ENCODE peak calls at places on chromosomes 5 and 9, in seven cellular contexts. One of them, this sample, is unnamed.

GRCh38 chr5:43643327-43643726 is 40.3 kb downstream of the NNT start:
- DNase-seq in T-helper 17 cell: no peak
- DNase-seq in WERI-Rb-1: no peak
- DNase-seq in stimulated activated CD4-positive, alpha-beta T cell treated with anti-CD3 and anti-CD28 coated beads, Interleukin-1b, Interleukin-23, amount 100 ng/mL, for 24 hours: no peak
- DNase-seq in stimulated activated CD8-positive, alpha-beta memory T cell treated with anti-CD3 and anti-CD28 coated beads, Interleukin-2, amount 100 ng/mL, for 1 hour: no peak
- DNase-seq in GM19239: no peak
- DNase-seq in 8988T: no peak
- DNase-seq in this sample: no peak

GRCh38 chr5:2187156-2187555 is 304.4 kb upstream of the IRX4 start:
- DNase-seq in stimulated activated CD4-positive, alpha-beta T cell treated with anti-CD3 and anti-CD28 coated beads, Interleukin-1b, Interleukin-23, amount 100 ng/mL, for 24 hours: no peak
- DNase-seq in GM19239: no peak
- DNase-seq in stimulated activated CD8-positive, alpha-beta memory T cell treated with anti-CD3 and anti-CD28 coated beads, Interleukin-2, amount 100 ng/mL, for 1 hour: no peak
- DNase-seq in WERI-Rb-1: no peak
- DNase-seq in 8988T: no peak
- DNase-seq in T-helper 17 cell: no peak
- DNase-seq in this sample: no peak

GRCh38 chr5:31990701-31991110 is 183.4 kb downstream of the GOLPH3 start:
- DNase-seq in GM19239: no peak
- DNase-seq in WERI-Rb-1: peak; percentile 66
- DNase-seq in stimulated activated CD4-positive, alpha-beta T cell treated with anti-CD3 and anti-CD28 coated beads, Interleukin-1b, Interleukin-23, amount 100 ng/mL, for 24 hours: no peak
- DNase-seq in T-helper 17 cell: no peak
- DNase-seq in 8988T: no peak
- DNase-seq in stimulated activated CD8-positive, alpha-beta memory T cell treated with anti-CD3 and anti-CD28 coated beads, Interleukin-2, amount 100 ng/mL, for 1 hour: no peak
- DNase-seq in this sample: no peak

GRCh38 chr9:87601175-87601574 is 103.5 kb downstream of the DAPK1 start:
- DNase-seq in T-helper 17 cell: no peak
- DNase-seq in stimulated activated CD8-positive, alpha-beta memory T cell treated with anti-CD3 and anti-CD28 coated beads, Interleukin-2, amount 100 ng/mL, for 1 hour: no peak
- DNase-seq in WERI-Rb-1: no peak
- DNase-seq in stimulated activated CD4-positive, alpha-beta T cell treated with anti-CD3 and anti-CD28 coated beads, Interleukin-1b, Interleukin-23, amount 100 ng/mL, for 24 hours: no peak
- DNase-seq in GM19239: no peak
- DNase-seq in 8988T: no peak
- DNase-seq in this sample: no peak

GRCh38 chr5:86679529-86679928 is 61.8 kb downstream of the COX7C start:
- DNase-seq in WERI-Rb-1: peak; percentile 32
- DNase-seq in GM19239: no peak
- DNase-seq in 8988T: no peak
- DNase-seq in T-helper 17 cell: no peak
- DNase-seq in stimulated activated CD4-positive, alpha-beta T cell treated with anti-CD3 and anti-CD28 coated beads, Interleukin-1b, Interleukin-23, amount 100 ng/mL, for 24 hours: no peak
- DNase-seq in stimulated activated CD8-positive, alpha-beta memory T cell treated with anti-CD3 and anti-CD28 coated beads, Interleukin-2, amount 100 ng/mL, for 1 hour: no peak
- DNase-seq in this sample: peak; percentile 9

GRCh38 chr5:38715671-38716070 is 130.1 kb upstream of the OSMR start:
- DNase-seq in T-helper 17 cell: no peak
- DNase-seq in stimulated activated CD4-positive, alpha-beta T cell treated with anti-CD3 and anti-CD28 coated beads, Interleukin-1b, Interleukin-23, amount 100 ng/mL, for 24 hours: no peak
- DNase-seq in WERI-Rb-1: no peak
- DNase-seq in 8988T: no peak
- DNase-seq in GM19239: no peak
- DNase-seq in stimulated activated CD8-positive, alpha-beta memory T cell treated with anti-CD3 and anti-CD28 coated beads, Interleukin-2, amount 100 ng/mL, for 1 hour: no peak
- DNase-seq in this sample: peak; percentile 43

GRCh38 chr5:98050583-98050982 is 722.9 kb upstream of the RGMB start:
- DNase-seq in T-helper 17 cell: no peak
- DNase-seq in stimulated activated CD8-positive, alpha-beta memory T cell treated with anti-CD3 and anti-CD28 coated beads, Interleukin-2, amount 100 ng/mL, for 1 hour: no peak
- DNase-seq in stimulated activated CD4-positive, alpha-beta T cell treated with anti-CD3 and anti-CD28 coated beads, Interleukin-1b, Interleukin-23, amount 100 ng/mL, for 24 hours: no peak
- DNase-seq in WERI-Rb-1: no peak
- DNase-seq in 8988T: no peak
- DNase-seq in GM19239: no peak
- DNase-seq in this sample: no peak

GRCh38 chr9:123561055-123561454 is 205.1 kb downstream of the CRB2 start:
- DNase-seq in GM19239: no peak
- DNase-seq in 8988T: no peak
- DNase-seq in WERI-Rb-1: no peak
- DNase-seq in stimulated activated CD8-positive, alpha-beta memory T cell treated with anti-CD3 and anti-CD28 coated beads, Interleukin-2, amount 100 ng/mL, for 1 hour: no peak
- DNase-seq in T-helper 17 cell: no peak
- DNase-seq in stimulated activated CD4-positive, alpha-beta T cell treated with anti-CD3 and anti-CD28 coated beads, Interleukin-1b, Interleukin-23, amount 100 ng/mL, for 24 hours: no peak
- DNase-seq in this sample: no peak

GRCh38 chr9:750264-750967 is 91.1 kb upstream of the DMRT1 start:
- DNase-seq in GM19239: no peak
- DNase-seq in 8988T: no peak
- DNase-seq in stimulated activated CD4-positive, alpha-beta T cell treated with anti-CD3 and anti-CD28 coated beads, Interleukin-1b, Interleukin-23, amount 100 ng/mL, for 24 hours: no peak
- DNase-seq in T-helper 17 cell: no peak
- DNase-seq in WERI-Rb-1: peak; percentile 36
- DNase-seq in stimulated activated CD8-positive, alpha-beta memory T cell treated with anti-CD3 and anti-CD28 coated beads, Interleukin-2, amount 100 ng/mL, for 1 hour: no peak
- DNase-seq in this sample: no peak

GRCh38 chr9:111427186-111427585 is 57.0 kb downstream of the ECPAS start:
- DNase-seq in WERI-Rb-1: no peak
- DNase-seq in stimulated activated CD4-positive, alpha-beta T cell treated with anti-CD3 and anti-CD28 coated beads, Interleukin-1b, Interleukin-23, amount 100 ng/mL, for 24 hours: no peak
- DNase-seq in 8988T: no peak
- DNase-seq in T-helper 17 cell: no peak
- DNase-seq in stimulated activated CD8-positive, alpha-beta memory T cell treated with anti-CD3 and anti-CD28 coated beads, Interleukin-2, amount 100 ng/mL, for 1 hour: no peak
- DNase-seq in GM19239: no peak
- DNase-seq in this sample: no peak

GRCh38 chr5:112682621-112683061 is 55.0 kb upstream of the APC start:
- DNase-seq in stimulated activated CD8-positive, alpha-beta memory T cell treated with anti-CD3 and anti-CD28 coated beads, Interleukin-2, amount 100 ng/mL, for 1 hour: no peak
- DNase-seq in stimulated activated CD4-positive, alpha-beta T cell treated with anti-CD3 and anti-CD28 coated beads, Interleukin-1b, Interleukin-23, amount 100 ng/mL, for 24 hours: no peak
- DNase-seq in WERI-Rb-1: no peak
- DNase-seq in 8988T: no peak
- DNase-seq in GM19239: no peak
- DNase-seq in T-helper 17 cell: no peak
- DNase-seq in this sample: no peak

GRCh38 chr5:172569862-172570558 is 71.1 kb upstream of the NEURL1B start:
- DNase-seq in stimulated activated CD8-positive, alpha-beta memory T cell treated with anti-CD3 and anti-CD28 coated beads, Interleukin-2, amount 100 ng/mL, for 1 hour: no peak
- DNase-seq in stimulated activated CD4-positive, alpha-beta T cell treated with anti-CD3 and anti-CD28 coated beads, Interleukin-1b, Interleukin-23, amount 100 ng/mL, for 24 hours: no peak
- DNase-seq in T-helper 17 cell: no peak
- DNase-seq in 8988T: no peak
- DNase-seq in GM19239: no peak
- DNase-seq in WERI-Rb-1: peak; percentile 72
- DNase-seq in this sample: no peak

GRCh38 chr5:51414516-51414915 is 31.3 kb downstream of the ISL1 start:
- DNase-seq in T-helper 17 cell: no peak
- DNase-seq in stimulated activated CD4-positive, alpha-beta T cell treated with anti-CD3 and anti-CD28 coated beads, Interleukin-1b, Interleukin-23, amount 100 ng/mL, for 24 hours: no peak
- DNase-seq in stimulated activated CD8-positive, alpha-beta memory T cell treated with anti-CD3 and anti-CD28 coated beads, Interleukin-2, amount 100 ng/mL, for 1 hour: no peak
- DNase-seq in GM19239: no peak
- DNase-seq in 8988T: no peak
- DNase-seq in WERI-Rb-1: no peak
- DNase-seq in this sample: no peak

GRCh38 chr5:168948746-168949145 is 352.2 kb downstream of the SLIT3 start:
- DNase-seq in T-helper 17 cell: no peak
- DNase-seq in stimulated activated CD4-positive, alpha-beta T cell treated with anti-CD3 and anti-CD28 coated beads, Interleukin-1b, Interleukin-23, amount 100 ng/mL, for 24 hours: no peak
- DNase-seq in GM19239: no peak
- DNase-seq in 8988T: no peak
- DNase-seq in WERI-Rb-1: no peak
- DNase-seq in stimulated activated CD8-positive, alpha-beta memory T cell treated with anti-CD3 and anti-CD28 coated beads, Interleukin-2, amount 100 ng/mL, for 1 hour: no peak
- DNase-seq in this sample: no peak